ENCODE peak calls at places on chromosomes 16 and 17, in ten cellular contexts. F is left colon; Z is globus pallidus; V is cardiac fibroblast; P is glutamatergic neuron; E is GM12878; A is activated CD8-positive, alpha-beta T cell treated with anti-CD3 and anti-CD28 coated beads for 36 hours; T is mucosa of gallbladder; O is HT-29; N is heart right ventricle. B is an unnamed sample.

GRCh38 chr17:57481901-57482300 is 225.6 kb downstream of the MSI2 start:
- DNase-seq in Z (no peak), P (no peak), O (no peak), V (peak; percentile 90), N (no peak), F (no peak), T (peak; percentile 38), E (no peak), A (no peak), B (no peak)

GRCh38 chr16:49789617-49790016 is 66.3 kb downstream of the ZNF423 start:
- DNase-seq in E (no peak), F (no peak), P (no peak), O (no peak), Z (no peak), V (no peak), A (no peak), N (no peak), T (no peak), B (no peak)

GRCh38 chr17:62703269-62703775 is 75.9 kb downstream of the MRC2 start:
- DNase-seq in V (peak; percentile 35), F (peak; percentile 25), A (peak; percentile 54), O (peak; percentile 49), E (no peak), T (peak; percentile 44), P (no peak), N (no peak), Z (no peak), B (peak; percentile 83)

GRCh38 chr16:49695782-49696413 is 160.0 kb downstream of the ZNF423 start:
- DNase-seq in A (no peak), E (no peak), P (no peak), F (no peak), T (no peak), N (no peak), O (no peak), V (no peak), Z (no peak), B (no peak)

GRCh38 chr17:40473573-40474365 is 27.7 kb downstream of the TNS4 start:
- DNase-seq in Z (no peak), F (no peak), A (no peak), E (no peak), O (no peak), T (no peak), N (no peak), V (no peak), P (no peak), B (no peak)

GRCh38 chr17:8138672-8139371 is 13.4 kb downstream of the PER1 start:
- DNase-seq in F (peak; percentile 96), V (peak; percentile 99), P (peak; percentile 97), Z (peak; percentile 90), O (peak; percentile 96), A (peak; percentile 98), T (peak; percentile 97), E (peak; percentile 94), N (peak; percentile 96), B (peak; percentile 86)

GRCh38 chr17:42667088-42667951 is 8.2 kb downstream of the TUBG2 start:
- DNase-seq in E (no peak), T (peak; percentile 32), N (no peak), F (peak; percentile 50), Z (no peak), V (peak; percentile 78), P (no peak), A (no peak), O (peak; percentile 93), B (no peak)

GRCh38 chr17:65984299-65984698 is 207.6 kb downstream of the CEP112 start:
- DNase-seq in P (no peak), O (no peak), V (peak; percentile 67), F (no peak), A (no peak), Z (no peak), N (no peak), T (no peak), E (no peak), B (no peak)

GRCh38 chr16:72723781-72724180 is 324.1 kb downstream of the ZFHX3 start:
- DNase-seq in N (no peak), F (no peak), P (no peak), T (no peak), O (no peak), A (no peak), E (no peak), V (peak; percentile 64), Z (no peak), B (no peak)

GRCh38 chr17:78734841-78735641 is 47.0 kb downstream of the CYTH1 start:
- DNase-seq in N (no peak), Z (no peak), E (no peak), F (peak; percentile 39), A (peak; percentile 78), V (no peak), T (no peak), O (no peak), P (no peak), B (no peak)

GRCh38 chr17:50029185-50029584 is 26.7 kb upstream of the ITGA3 start:
- DNase-seq in V (no peak), F (no peak), P (no peak), O (no peak), A (no peak), T (no peak), Z (no peak), E (no peak), N (no peak), B (no peak)

GRCh38 chr17:38587956-38588771 is 17.6 kb downstream of the SRCIN1 start:
- DNase-seq in F (no peak), A (no peak), T (no peak), Z (no peak), O (no peak), P (peak; percentile 67), E (no peak), N (no peak), V (no peak), B (no peak)

GRCh38 chr16:75198135-75198600 is 8.8 kb downstream of the CTRB2 start:
- DNase-seq in O (no peak), P (no peak), A (no peak), T (peak; percentile 33), N (no peak), E (no peak), V (peak; percentile 51), F (no peak), Z (no peak), B (no peak)

GRCh38 chr17:35119370-35120185 is at the start of gene RAD51D:
- DNase-seq in Z (peak; percentile 58), N (peak; percentile 79), F (peak; percentile 80), P (peak; percentile 87), A (peak; percentile 83), E (peak; percentile 33), O (peak; percentile 95), V (peak; percentile 65), T (peak; percentile 68), B (peak; percentile 85)

GRCh38 chr17:45222273-45222993 is 748 bp downstream of the FMNL1 start:
- DNase-seq in N (no peak), F (peak; percentile 39), T (no peak), Z (no peak), O (no peak), P (peak; percentile 24), A (peak; percentile 76), E (no peak), V (no peak), B (no peak)

GRCh38 chr16:88653101-88653500 is 2.2 kb upstream of the CYBA start:
- DNase-seq in O (no peak), Z (no peak), E (no peak), N (no peak), T (no peak), F (no peak), A (no peak), P (no peak), V (no peak), B (no peak)

GRCh38 chr17:4858880-4859260 is 25.7 kb downstream of the MINK1 start:
- DNase-seq in V (peak; percentile 38), Z (peak; percentile 69), A (no peak), O (no peak), P (no peak), F (peak; percentile 21), N (peak; percentile 63), E (no peak), T (peak; percentile 44), B (no peak)

GRCh38 chr17:75504347-75505151 is 10.8 kb downstream of the CASKIN2 start:
- DNase-seq in O (peak; percentile 48), A (peak; percentile 49), P (peak; percentile 54), T (no peak), Z (no peak), F (peak; percentile 57), N (peak; percentile 37), E (no peak), V (no peak), B (no peak)

GRCh38 chr17:48997103-48997826 is at the start of gene IGF2BP1:
- DNase-seq in P (peak; percentile 73), A (peak; percentile 40), Z (no peak), F (peak; percentile 25), T (no peak), O (no peak), V (peak; percentile 74), E (no peak), N (no peak), B (no peak)

GRCh38 chr17:66636111-66636510 is 198.8 kb upstream of the CACNG5 start:
- DNase-seq in A (peak; percentile 45), V (peak; percentile 33), O (no peak), T (no peak), P (no peak), N (no peak), E (no peak), F (no peak), Z (no peak), B (no peak)

GRCh38 chr16:46826618-46827017 is 4.4 kb downstream of the C16orf87 start:
- DNase-seq in E (no peak), Z (no peak), P (no peak), F (no peak), O (no peak), T (no peak), V (peak; percentile 17), N (no peak), A (no peak), B (no peak)

B was measured in ascending aorta.